ENCODE peak calls at places on chromosomes 12 and 14, in four cellular contexts. C is neuronal stem cell, X is body of pancreas, E is right atrium auricular region. L is an unnamed sample.
A peak's percentile ranks its signal among the peaks of the same experiment; 100 is the strongest.

GRCh38 chr14:105333020-105333490 is 18.5 kb downstream of the PACS2 start:
- DNase-seq in C (no peak), X (no peak), E (no peak), L (no peak)

GRCh38 chr12:122471324-122472226 is 29.2 kb downstream of the ZCCHC8 start:
- DNase-seq in C (peak; percentile 30), X (no peak), E (peak; percentile 13), L (no peak)

GRCh38 chr12:72030272-72030671 is 91.6 kb downstream of the TPH2 start:
- DNase-seq in C (no peak), X (no peak), E (no peak), L (no peak)

GRCh38 chr14:106605548-106606448 is 1079.4 kb downstream of the TMEM121 start:
- DNase-seq in C (no peak), X (peak; percentile 15), E (no peak), L (peak; percentile 62)

GRCh38 chr12:32843528-32844095 is 53.0 kb downstream of the PKP2 start:
- DNase-seq in C (peak; percentile 26), X (no peak), E (no peak), L (no peak)

GRCh38 chr14:87409401-87409800 is 583.6 kb downstream of the GALC start:
- DNase-seq in C (no peak), X (no peak), E (no peak), L (no peak)

GRCh38 chr12:93484315-93484981 is 17.1 kb downstream of the MRPL42 start:
- DNase-seq in C (no peak), X (no peak), E (no peak), L (no peak)

GRCh38 chr12:127273621-127274020 is 993.3 kb upstream of the TMEM132C start:
- DNase-seq in C (no peak), X (no peak), E (no peak), L (no peak)

GRCh38 chr12:49277466-49277865 is 12.6 kb downstream of the TUBA1C start:
- DNase-seq in C (no peak), X (no peak), E (no peak), L (no peak)

GRCh38 chr14:52769889-52770288 is 21.5 kb downstream of the GNPNAT1 start:
- DNase-seq in C (no peak), X (no peak), E (no peak), L (no peak)

GRCh38 chr12:95648990-95649791 is 97.9 kb upstream of the USP44 start:
- DNase-seq in C (no peak), X (peak; percentile 55), E (no peak), L (no peak)

GRCh38 chr12:25449007-25449406 is 104.1 kb downstream of the LMNTD1 start:
- DNase-seq in C (no peak), X (no peak), E (no peak), L (no peak)

GRCh38 chr12:51443573-51443972 is 18.9 kb downstream of the SLC4A8 start:
- DNase-seq in C (no peak), X (no peak), E (no peak), L (no peak)

GRCh38 chr14:35050652-35051051 is 4.6 kb downstream of the FAM177A1 start:
- DNase-seq in C (no peak), X (no peak), E (no peak), L (no peak)

GRCh38 chr14:35045798-35046047 is 349 bp upstream of the FAM177A1 start:
- DNase-seq in C (no peak), X (no peak), E (no peak), L (no peak)

GRCh38 chr14:35046751-35047536 is 872 bp downstream of the FAM177A1 start:
- DNase-seq in C (no peak), X (peak; percentile 65), E (peak; percentile 71), L (no peak)

GRCh38 chr14:35046048-35046750 is at the start of gene FAM177A1:
- DNase-seq in C (peak; percentile 93), X (peak; percentile 99), E (peak; percentile 99), L (peak; percentile 98)

GRCh38 chr14:35047961-35048513 is 2.0 kb downstream of the FAM177A1 start:
- DNase-seq in C (no peak), X (no peak), E (no peak), L (no peak)
- H3K4me3 ChIP-seq in C (no peak overlapping the region), X (no peak overlapping the region), E (no peak overlapping the region), L (no peak overlapping the region)

DNA sequence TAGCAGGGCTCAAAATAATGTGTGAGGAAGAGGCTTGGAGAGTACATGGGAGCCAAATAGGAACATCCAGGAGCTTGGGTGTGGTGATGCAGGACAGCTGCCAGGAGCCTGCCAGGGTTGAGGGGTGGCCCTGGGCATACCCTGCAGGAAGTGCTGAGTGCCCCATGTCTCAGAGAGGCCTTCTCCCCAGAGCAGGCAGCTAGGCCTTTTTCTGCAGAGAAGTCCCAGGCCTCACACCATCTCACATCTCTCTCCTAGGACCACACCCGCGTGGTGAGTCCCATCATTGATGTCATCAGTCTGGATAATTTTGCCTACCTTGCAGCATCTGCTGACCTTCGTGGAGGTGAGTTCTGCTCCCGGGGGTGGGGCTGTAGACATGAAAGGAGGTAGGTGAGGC is 66.9 kb downstream of the ERH start:
- DNase-seq in C (no peak), X (no peak), E (no peak), L (no peak)
- H3K4me3 ChIP-seq in C (no peak overlapping the region), X (no peak overlapping the region), E (no peak overlapping the region), L (no peak overlapping the region)

DNA sequence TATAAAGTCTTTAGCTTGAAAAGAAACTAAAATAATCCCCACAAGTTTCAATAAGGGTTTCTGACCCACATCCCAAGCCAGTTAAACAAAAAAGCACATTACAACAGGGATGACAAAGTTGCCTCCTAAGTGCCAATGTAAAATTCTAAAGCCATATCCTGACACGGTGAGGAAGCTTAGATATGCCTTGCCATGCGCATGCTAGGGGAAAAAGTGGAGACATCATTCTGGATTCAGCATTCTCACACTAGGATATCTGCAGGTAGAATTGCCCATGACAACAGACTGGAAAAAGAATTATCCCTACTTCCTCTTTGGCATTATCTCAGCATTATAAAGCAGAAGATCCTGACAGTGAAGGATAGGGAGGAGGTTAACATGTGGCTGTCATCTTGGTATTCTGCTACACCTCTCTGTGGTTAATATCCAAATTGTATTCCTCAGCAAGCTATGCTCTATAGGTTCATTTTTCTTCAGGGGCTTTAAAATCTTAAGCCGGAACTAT is 4.9 kb downstream of the DUSP6 start:
- DNase-seq in C (no peak), X (no peak), E (no peak), L (no peak)
- H3K4me3 ChIP-seq in C (no peak overlapping the region), X (no peak overlapping the region), E (no peak overlapping the region), L (no peak overlapping the region)

DNA sequence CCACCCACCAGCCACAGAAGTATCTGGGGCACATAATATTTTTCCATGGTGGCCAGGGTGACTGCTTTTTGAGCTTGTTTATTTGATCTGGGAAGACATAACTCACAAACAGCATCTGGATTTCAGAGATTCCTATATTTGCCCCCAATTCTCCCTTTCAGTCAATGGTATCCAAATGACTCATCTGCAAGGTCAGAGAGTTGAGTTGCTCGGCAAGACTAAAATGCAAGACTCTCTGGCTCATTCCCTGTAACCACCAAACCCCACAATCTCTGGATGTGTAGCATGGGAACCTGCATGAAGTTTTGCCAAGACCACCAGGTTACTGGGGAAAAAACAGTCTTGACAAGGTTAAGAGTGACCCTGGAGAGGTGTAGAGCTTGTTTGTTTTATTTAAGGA is 174.9 kb upstream of the FAR2 start:
- DNase-seq in C (no peak), X (no peak), E (no peak), L (no peak)
- H3K4me3 ChIP-seq in C (no peak overlapping the region), X (no peak overlapping the region), E (no peak overlapping the region), L (no peak overlapping the region)

DNA sequence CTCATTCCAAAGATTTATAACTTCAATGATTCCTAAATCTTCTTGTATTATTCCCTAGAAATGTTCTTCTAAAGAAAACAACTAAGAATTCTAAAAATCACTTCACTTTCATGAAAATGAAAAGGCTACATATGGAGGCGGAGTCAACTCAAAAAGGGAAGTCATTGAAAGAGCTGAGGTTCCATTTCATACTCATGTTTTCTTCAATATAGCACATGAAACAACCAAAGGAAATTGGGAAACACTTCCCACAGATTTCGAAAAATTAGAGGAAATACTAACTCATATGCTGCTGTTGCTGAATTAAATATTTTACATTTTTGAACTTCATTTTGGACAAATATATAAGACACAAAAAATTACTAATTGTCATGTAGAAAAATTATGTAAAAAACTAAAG is at the start of gene CD163:
- DNase-seq in C (no peak), X (no peak), E (no peak), L (no peak)
- H3K4me3 ChIP-seq in C (no peak within 1 kb of the TSS), X (no peak within 1 kb of the TSS), E (peak within 1 kb of the TSS; percentile 19), L (no peak within 1 kb of the TSS)

GRCh38 chr12:118375348-118375747 is 1.0 kb upstream of the SUDS3 start:
- DNase-seq in C (no peak), X (no peak), E (no peak), L (no peak)
- H3K4me3 ChIP-seq in C (no peak overlapping the region), X (no peak overlapping the region), E (no peak overlapping the region), L (no peak overlapping the region)

DNA sequence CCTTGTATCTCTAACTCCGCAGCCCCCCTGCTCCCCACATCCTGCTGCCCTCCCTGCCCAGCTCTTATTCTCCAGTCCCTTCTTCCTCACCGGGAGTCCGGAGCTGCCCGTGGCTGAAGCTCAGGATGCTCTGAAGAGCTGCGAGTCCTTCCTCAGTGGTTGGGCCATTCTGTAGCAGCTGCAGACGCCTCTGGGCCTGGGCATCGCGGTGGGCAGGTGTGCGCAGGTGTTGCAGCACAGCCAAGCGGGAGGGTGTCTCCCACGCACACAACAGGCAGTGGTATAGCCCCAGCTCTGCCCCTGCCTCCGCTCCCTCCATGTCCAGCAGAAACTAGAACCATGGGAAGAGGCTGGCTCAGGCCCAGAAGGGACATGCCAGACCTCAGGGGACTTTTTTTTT is 20.2 kb downstream of the ZFHX2 start:
- DNase-seq in C (no peak), X (no peak), E (no peak), L (no peak)
- H3K4me3 ChIP-seq in C (no peak overlapping the region), X (no peak overlapping the region), E (no peak overlapping the region), L (no peak overlapping the region)

L was measured in WERI-Rb-1.